ENCODE peak calls at places on chromosomes 6 and 20, in nine cellular contexts. One of them, this sample, is unnamed.

GRCh38 chr20:19633985-19634384 is 124.1 kb upstream of the RIN2 start:
- DNase-seq in astrocyte: peak; percentile 18
- DNase-seq in ascending aorta: no peak
- DNase-seq in fibroblast of mammary gland: no peak
- DNase-seq in adrenal gland: no peak
- DNase-seq in neuronal stem cell: no peak
- DNase-seq in kidney: no peak
- DNase-seq in AG04450: no peak
- DNase-seq in AG10803: peak; percentile 2
- DNase-seq in this sample: no peak

GRCh38 chr6:158086054-158086705 is 81.9 kb downstream of the SERAC1 start:
- DNase-seq in fibroblast of mammary gland: peak; percentile 74
- DNase-seq in neuronal stem cell: no peak
- DNase-seq in AG10803: peak; percentile 93
- DNase-seq in kidney: no peak
- DNase-seq in adrenal gland: no peak
- DNase-seq in ascending aorta: no peak
- DNase-seq in astrocyte: peak; percentile 64
- DNase-seq in AG04450: peak; percentile 36
- DNase-seq in this sample: no peak

GRCh38 chr20:17993546-17993945 is 24.7 kb downstream of the MGME1 start:
- DNase-seq in adrenal gland: no peak
- DNase-seq in AG04450: no peak
- DNase-seq in AG10803: no peak
- DNase-seq in astrocyte: no peak
- DNase-seq in fibroblast of mammary gland: no peak
- DNase-seq in ascending aorta: no peak
- DNase-seq in neuronal stem cell: no peak
- DNase-seq in kidney: no peak
- DNase-seq in this sample: no peak

GRCh38 chr6:72382602-72383529 is 239.0 kb upstream of the KCNQ5 start:
- DNase-seq in fibroblast of mammary gland: no peak
- DNase-seq in AG10803: no peak
- DNase-seq in kidney: no peak
- DNase-seq in AG04450: no peak
- DNase-seq in ascending aorta: no peak
- DNase-seq in neuronal stem cell: no peak
- DNase-seq in astrocyte: no peak
- DNase-seq in adrenal gland: no peak
- DNase-seq in this sample: no peak

GRCh38 chr20:36845288-36845969 is 30.5 kb upstream of the TLDC2 start:
- DNase-seq in AG10803: no peak
- DNase-seq in AG04450: no peak
- DNase-seq in kidney: peak; percentile 77
- DNase-seq in astrocyte: no peak
- DNase-seq in neuronal stem cell: no peak
- DNase-seq in adrenal gland: no peak
- DNase-seq in fibroblast of mammary gland: no peak
- DNase-seq in ascending aorta: no peak
- DNase-seq in this sample: no peak

GRCh38 chr6:158970640-158971291 is 29.2 kb downstream of the RSPH3 start:
- DNase-seq in kidney: no peak
- DNase-seq in adrenal gland: peak; percentile 42
- DNase-seq in neuronal stem cell: no peak
- DNase-seq in fibroblast of mammary gland: peak; percentile 17
- DNase-seq in ascending aorta: no peak
- DNase-seq in astrocyte: no peak
- DNase-seq in AG10803: no peak
- DNase-seq in AG04450: no peak
- DNase-seq in this sample: no peak

GRCh38 chr6:36145495-36145894 is 15.2 kb downstream of the MAPK13 start:
- DNase-seq in astrocyte: no peak
- DNase-seq in AG04450: no peak
- DNase-seq in fibroblast of mammary gland: no peak
- DNase-seq in adrenal gland: no peak
- DNase-seq in AG10803: no peak
- DNase-seq in kidney: no peak
- DNase-seq in ascending aorta: no peak
- DNase-seq in neuronal stem cell: no peak
- DNase-seq in this sample: no peak

GRCh38 chr6:143743256-143744166 is 65.7 kb downstream of the PHACTR2 start:
- DNase-seq in AG10803: peak; percentile 57
- DNase-seq in fibroblast of mammary gland: no peak
- DNase-seq in ascending aorta: no peak
- DNase-seq in kidney: no peak
- DNase-seq in astrocyte: peak; percentile 16
- DNase-seq in adrenal gland: no peak
- DNase-seq in neuronal stem cell: no peak
- DNase-seq in AG04450: peak; percentile 21
- DNase-seq in this sample: peak; percentile 88

GRCh38 chr6:71138416-71138815 is 150.2 kb upstream of the OGFRL1 start:
- DNase-seq in neuronal stem cell: no peak
- DNase-seq in ascending aorta: no peak
- DNase-seq in kidney: no peak
- DNase-seq in adrenal gland: no peak
- DNase-seq in fibroblast of mammary gland: no peak
- DNase-seq in AG04450: no peak
- DNase-seq in astrocyte: no peak
- DNase-seq in AG10803: no peak
- DNase-seq in this sample: no peak

GRCh38 chr6:169386431-169387057 is 132.9 kb upstream of the THBS2 start:
- DNase-seq in neuronal stem cell: no peak
- DNase-seq in AG04450: no peak
- DNase-seq in adrenal gland: no peak
- DNase-seq in fibroblast of mammary gland: peak; percentile 77
- DNase-seq in astrocyte: no peak
- DNase-seq in kidney: no peak
- DNase-seq in AG10803: peak; percentile 92
- DNase-seq in ascending aorta: no peak
- DNase-seq in this sample: no peak

GRCh38 chr20:38774167-38774566 is 25.9 kb downstream of the ACTR5 start:
- DNase-seq in AG04450: no peak
- DNase-seq in AG10803: no peak
- DNase-seq in ascending aorta: no peak
- DNase-seq in adrenal gland: no peak
- DNase-seq in astrocyte: no peak
- DNase-seq in neuronal stem cell: no peak
- DNase-seq in kidney: no peak
- DNase-seq in fibroblast of mammary gland: no peak
- DNase-seq in this sample: no peak

GRCh38 chr6:39892490-39893129 is 41.7 kb downstream of the MOCS1 start:
- DNase-seq in ascending aorta: no peak
- DNase-seq in neuronal stem cell: peak; percentile 44
- DNase-seq in adrenal gland: peak; percentile 80
- DNase-seq in kidney: no peak
- DNase-seq in AG10803: peak; percentile 73
- DNase-seq in astrocyte: peak; percentile 26
- DNase-seq in fibroblast of mammary gland: peak; percentile 72
- DNase-seq in AG04450: peak; percentile 36
- DNase-seq in this sample: peak; percentile 42

GRCh38 chr6:37018152-37019064 is 13.0 kb downstream of the FGD2 start:
- DNase-seq in neuronal stem cell: peak; percentile 76
- DNase-seq in AG10803: peak; percentile 86
- DNase-seq in adrenal gland: peak; percentile 96
- DNase-seq in kidney: peak; percentile 95
- DNase-seq in fibroblast of mammary gland: peak; percentile 86
- DNase-seq in astrocyte: peak; percentile 64
- DNase-seq in AG04450: peak; percentile 82
- DNase-seq in ascending aorta: peak; percentile 64
- DNase-seq in this sample: peak; percentile 77

GRCh38 chr6:122752990-122753687 is 26.4 kb upstream of the FABP7 start:
- DNase-seq in AG04450: no peak
- DNase-seq in ascending aorta: no peak
- DNase-seq in neuronal stem cell: no peak
- DNase-seq in kidney: no peak
- DNase-seq in adrenal gland: no peak
- DNase-seq in AG10803: no peak
- DNase-seq in fibroblast of mammary gland: no peak
- DNase-seq in astrocyte: no peak
- DNase-seq in this sample: no peak
- H3K4me3 ChIP-seq in AG04450: no peak overlapping the region
- H3K4me3 ChIP-seq in ascending aorta: peak overlapping the region; percentile 40
- H3K4me3 ChIP-seq in neuronal stem cell: no peak overlapping the region
- H3K4me3 ChIP-seq in kidney: peak overlapping the region; percentile 36
- H3K4me3 ChIP-seq in adrenal gland: no peak overlapping the region
- H3K4me3 ChIP-seq in AG10803: peak overlapping the region; percentile 1
- H3K4me3 ChIP-seq in fibroblast of mammary gland: no peak overlapping the region
- H3K4me3 ChIP-seq in astrocyte: no peak overlapping the region
- H3K4me3 ChIP-seq in this sample: no peak overlapping the region

GRCh38 chr20:51487525-51488279 is 54.8 kb downstream of the NFATC2 start:
- DNase-seq in ascending aorta: no peak
- DNase-seq in AG10803: peak; percentile 55
- DNase-seq in adrenal gland: peak; percentile 34
- DNase-seq in fibroblast of mammary gland: peak; percentile 86
- DNase-seq in AG04450: peak; percentile 67
- DNase-seq in astrocyte: peak; percentile 91
- DNase-seq in kidney: no peak
- DNase-seq in neuronal stem cell: no peak
- DNase-seq in this sample: peak; percentile 79
- H3K4me3 ChIP-seq in ascending aorta: no peak overlapping the region
- H3K4me3 ChIP-seq in AG10803: no peak overlapping the region
- H3K4me3 ChIP-seq in adrenal gland: no peak overlapping the region
- H3K4me3 ChIP-seq in fibroblast of mammary gland: no peak overlapping the region
- H3K4me3 ChIP-seq in AG04450: peak overlapping the region; percentile 25
- H3K4me3 ChIP-seq in astrocyte: peak overlapping the region; percentile 51
- H3K4me3 ChIP-seq in kidney: no peak overlapping the region
- H3K4me3 ChIP-seq in neuronal stem cell: no peak overlapping the region
- H3K4me3 ChIP-seq in this sample: no peak overlapping the region

GRCh38 chr20:62551408-62552323 is 75.9 kb upstream of the GATA5 start:
- DNase-seq in AG04450: no peak
- DNase-seq in AG10803: no peak
- DNase-seq in ascending aorta: no peak
- DNase-seq in kidney: no peak
- DNase-seq in neuronal stem cell: no peak
- DNase-seq in fibroblast of mammary gland: no peak
- DNase-seq in astrocyte: no peak
- DNase-seq in adrenal gland: no peak
- DNase-seq in this sample: no peak
- H3K4me3 ChIP-seq in AG04450: no peak overlapping the region
- H3K4me3 ChIP-seq in AG10803: no peak overlapping the region
- H3K4me3 ChIP-seq in ascending aorta: peak overlapping the region; percentile 51
- H3K4me3 ChIP-seq in kidney: no peak overlapping the region
- H3K4me3 ChIP-seq in neuronal stem cell: no peak overlapping the region
- H3K4me3 ChIP-seq in fibroblast of mammary gland: no peak overlapping the region
- H3K4me3 ChIP-seq in astrocyte: no peak overlapping the region
- H3K4me3 ChIP-seq in adrenal gland: no peak overlapping the region
- H3K4me3 ChIP-seq in this sample: no peak overlapping the region

DNA sequence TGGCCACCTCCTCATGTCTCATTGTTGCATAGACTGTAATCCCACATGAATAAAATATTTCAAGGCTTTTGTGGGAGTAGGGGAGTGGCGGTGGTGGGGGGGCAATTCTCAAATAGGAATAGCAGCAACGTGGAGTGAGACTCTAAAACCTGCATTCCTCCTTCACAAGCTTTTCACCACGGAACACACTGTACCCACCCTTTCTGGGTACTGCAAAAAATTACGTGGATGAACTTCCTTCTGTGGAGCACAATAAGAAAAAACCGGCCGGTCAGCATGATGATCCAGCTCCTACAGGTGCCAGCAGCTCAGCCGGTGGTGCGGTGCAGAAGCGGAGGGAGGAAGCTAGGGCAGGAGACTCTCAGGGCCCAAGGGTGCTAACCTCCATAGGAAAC is 930 bp upstream of the RRAGD start:
- DNase-seq in kidney: no peak
- DNase-seq in fibroblast of mammary gland: no peak
- DNase-seq in adrenal gland: peak; percentile 27
- DNase-seq in AG04450: no peak
- DNase-seq in AG10803: no peak
- DNase-seq in neuronal stem cell: no peak
- DNase-seq in ascending aorta: no peak
- DNase-seq in astrocyte: no peak
- DNase-seq in this sample: no peak
- H3K4me3 ChIP-seq in kidney: peak overlapping the region; percentile 73
- H3K4me3 ChIP-seq in fibroblast of mammary gland: no peak overlapping the region
- H3K4me3 ChIP-seq in adrenal gland: no peak overlapping the region
- H3K4me3 ChIP-seq in AG04450: no peak overlapping the region
- H3K4me3 ChIP-seq in AG10803: no peak overlapping the region
- H3K4me3 ChIP-seq in neuronal stem cell: peak overlapping the region; percentile 81
- H3K4me3 ChIP-seq in ascending aorta: peak overlapping the region; percentile 94
- H3K4me3 ChIP-seq in astrocyte: no peak overlapping the region
- H3K4me3 ChIP-seq in this sample: no peak overlapping the region

DNA sequence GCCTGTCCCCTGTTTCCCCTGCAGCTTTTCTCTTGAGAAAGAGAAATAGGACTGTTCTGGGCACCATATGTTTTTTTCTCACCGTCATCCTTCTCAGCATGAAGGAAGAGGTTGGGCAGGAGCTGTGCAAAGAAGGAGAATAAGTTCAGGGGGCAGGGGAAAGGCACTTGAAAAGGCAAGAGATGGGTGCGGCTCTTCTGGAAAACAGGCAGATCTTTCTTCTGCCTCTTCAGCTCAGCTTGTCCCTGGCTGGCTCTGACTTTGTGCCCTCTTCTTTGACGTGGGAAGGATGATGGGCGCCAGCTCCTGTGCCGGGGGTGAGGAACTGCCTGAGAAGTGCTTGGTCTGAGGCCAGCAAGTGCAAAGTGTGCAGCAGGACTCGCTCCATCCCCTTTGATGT is 206.5 kb downstream of the DOK5 start:
- DNase-seq in kidney: no peak
- DNase-seq in fibroblast of mammary gland: no peak
- DNase-seq in AG04450: no peak
- DNase-seq in ascending aorta: no peak
- DNase-seq in astrocyte: no peak
- DNase-seq in AG10803: no peak
- DNase-seq in neuronal stem cell: no peak
- DNase-seq in adrenal gland: no peak
- DNase-seq in this sample: no peak
- H3K4me3 ChIP-seq in kidney: no peak overlapping the region
- H3K4me3 ChIP-seq in fibroblast of mammary gland: no peak overlapping the region
- H3K4me3 ChIP-seq in AG04450: no peak overlapping the region
- H3K4me3 ChIP-seq in ascending aorta: no peak overlapping the region
- H3K4me3 ChIP-seq in astrocyte: no peak overlapping the region
- H3K4me3 ChIP-seq in AG10803: no peak overlapping the region
- H3K4me3 ChIP-seq in neuronal stem cell: no peak overlapping the region
- H3K4me3 ChIP-seq in adrenal gland: no peak overlapping the region
- H3K4me3 ChIP-seq in this sample: no peak overlapping the region

This sample was measured in SJSA1.